ENCODE peak calls at places on chromosomes 2 and 18, in eight cellular contexts. S, R, G, C, A, F, E and Y are unnamed samples.

GRCh38 chr18:45255142-45255890 is 360.0 kb upstream of the SLC14A2 start:
- DNase-seq in S (no peak), R (no peak), G (no peak), C (peak), A (no peak), F (peak), E (no peak), Y (no peak)

GRCh38 chr2:23803965-23804542 is 122.9 kb downstream of the ATAD2B start:
- DNase-seq in S (peak), R (no peak), G (no peak), C (peak), A (peak), F (peak), E (no peak), Y (peak)

GRCh38 chr18:74316257-74317180 is 880 bp downstream of the C18orf63 start:
- DNase-seq in S (peak), R (peak), G (no peak), C (no peak), A (no peak), F (peak), E (no peak), Y (no peak)

GRCh38 chr2:167510071-167510759 is 621.9 kb downstream of the XIRP2 start:
- DNase-seq in S (no peak), R (no peak), G (no peak), C (no peak), A (no peak), F (peak), E (no peak), Y (no peak)

GRCh38 chr2:216029416-216030129 is 16.2 kb upstream of the MREG start:
- DNase-seq in S (no peak), R (no peak), G (no peak), C (no peak), A (no peak), F (no peak), E (no peak), Y (no peak)

GRCh38 chr2:46663614-46664013 is 184.2 kb downstream of the TMEM247 start:
- DNase-seq in S (no peak), R (no peak), G (no peak), C (no peak), A (no peak), F (no peak), E (no peak), Y (no peak)

GRCh38 chr2:100812573-100812972 is 7.4 kb upstream of the NPAS2 start:
- DNase-seq in S (no peak), R (no peak), G (no peak), C (no peak), A (no peak), F (no peak), E (no peak), Y (no peak)

GRCh38 chr2:216299130-216299529 is 73.2 kb downstream of the MARCHF4 start:
- DNase-seq in S (no peak), R (no peak), G (no peak), C (no peak), A (no peak), F (no peak), E (no peak), Y (no peak)

GRCh38 chr2:210584834-210585233 is 28.4 kb downstream of the CPS1 start:
- DNase-seq in S (no peak), R (no peak), G (no peak), C (no peak), A (no peak), F (peak), E (no peak), Y (no peak)

GRCh38 chr18:32280188-32280783 is 90.4 kb downstream of the MEP1B start:
- DNase-seq in S (no peak), R (no peak), G (no peak), C (no peak), A (no peak), F (no peak), E (no peak), Y (no peak)

GRCh38 chr2:172571245-172571644 is 15.4 kb downstream of the PDK1 start:
- DNase-seq in S (no peak), R (no peak), G (no peak), C (no peak), A (no peak), F (no peak), E (no peak), Y (no peak)

DNA sequence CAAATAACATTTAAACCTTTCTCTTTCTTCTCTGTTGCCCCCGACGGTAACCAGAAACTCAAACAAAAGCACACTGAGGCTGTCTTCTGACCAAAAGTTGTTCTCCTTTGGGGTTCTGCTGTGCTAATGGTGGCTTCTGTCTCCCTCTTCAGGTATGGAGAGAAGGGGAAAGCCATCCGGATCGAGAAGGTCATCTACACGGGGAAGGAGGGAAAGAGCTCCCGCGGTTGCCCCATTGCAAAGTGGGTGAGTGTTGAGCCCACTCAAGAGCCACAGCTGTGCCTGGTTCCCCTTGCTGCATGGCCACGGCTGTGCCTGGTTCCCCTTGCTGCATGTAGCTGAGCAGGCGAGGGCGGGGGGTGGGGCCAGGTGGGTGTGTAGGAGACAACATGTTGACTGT is 67.4 kb downstream of the BOLA3 start:
- DNase-seq in S (no peak), R (no peak), G (no peak), C (no peak), A (no peak), F (peak), E (no peak), Y (no peak)
- TF ChIP-seq CTCF in S (peak), R (no peak), G (no peak), C (no peak), A (peak), F (peak), E (no peak), Y (no peak)

GRCh38 chr2:64820901-64821300 is 167.2 kb upstream of the SERTAD2 start:
- DNase-seq in S (no peak), R (no peak), G (no peak), C (no peak), A (no peak), F (no peak), E (no peak), Y (no peak)
- H3K4me3 ChIP-seq in S (no peak), R (no peak), G (no peak), C (no peak), A (no peak), F (no peak), E (no peak), Y (no peak)

DNA sequence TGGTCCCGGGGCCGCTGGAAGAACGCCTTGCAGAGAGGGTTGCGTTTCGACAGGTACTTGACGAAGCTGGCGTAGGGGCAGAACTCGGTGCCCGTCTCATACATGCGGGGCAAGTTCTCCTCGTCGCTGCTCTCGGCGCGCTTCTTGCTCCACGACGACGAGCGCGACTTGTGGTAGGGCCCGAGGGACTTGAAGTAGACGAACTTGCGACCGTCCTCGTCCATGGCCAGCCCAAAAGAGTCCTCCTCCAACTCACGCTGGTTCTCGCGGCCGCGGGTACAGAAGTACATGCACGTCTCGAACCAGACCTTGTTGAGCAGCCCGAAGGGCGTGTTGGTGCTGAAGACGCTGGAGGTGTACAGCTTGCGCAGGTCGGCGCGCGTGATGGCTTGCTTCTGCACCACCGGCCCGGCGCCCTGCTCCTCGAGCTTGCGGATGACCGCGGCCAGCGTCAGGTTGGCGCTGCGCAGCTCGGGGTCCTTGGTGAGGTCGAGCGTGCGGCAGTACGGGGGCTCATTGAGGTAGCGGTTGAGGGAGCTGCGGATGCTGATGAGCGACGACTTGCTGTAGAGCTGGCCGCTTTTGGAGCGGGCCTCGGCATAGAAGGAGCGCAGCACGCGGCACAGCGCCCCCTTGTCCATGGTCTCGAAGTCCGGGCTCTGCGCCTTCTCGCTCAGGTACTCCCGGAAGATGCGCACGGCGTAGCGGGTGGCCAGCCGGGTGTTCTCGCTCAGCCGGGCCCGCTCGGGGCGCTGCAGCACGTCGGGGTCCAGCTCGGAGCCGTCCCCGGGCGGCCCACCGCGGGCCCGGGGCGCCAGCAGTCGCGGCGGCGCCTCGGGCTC is 830 bp downstream of the KCTD1 start:
- DNase-seq in S (peak), R (peak), G (peak), C (peak), A (peak), F (peak), E (peak), Y (peak)
- H3K27ac ChIP-seq in S (no peak), R (no peak), G (peak), C (peak), A (peak), F (no peak), E (peak), Y (no peak)

DNA sequence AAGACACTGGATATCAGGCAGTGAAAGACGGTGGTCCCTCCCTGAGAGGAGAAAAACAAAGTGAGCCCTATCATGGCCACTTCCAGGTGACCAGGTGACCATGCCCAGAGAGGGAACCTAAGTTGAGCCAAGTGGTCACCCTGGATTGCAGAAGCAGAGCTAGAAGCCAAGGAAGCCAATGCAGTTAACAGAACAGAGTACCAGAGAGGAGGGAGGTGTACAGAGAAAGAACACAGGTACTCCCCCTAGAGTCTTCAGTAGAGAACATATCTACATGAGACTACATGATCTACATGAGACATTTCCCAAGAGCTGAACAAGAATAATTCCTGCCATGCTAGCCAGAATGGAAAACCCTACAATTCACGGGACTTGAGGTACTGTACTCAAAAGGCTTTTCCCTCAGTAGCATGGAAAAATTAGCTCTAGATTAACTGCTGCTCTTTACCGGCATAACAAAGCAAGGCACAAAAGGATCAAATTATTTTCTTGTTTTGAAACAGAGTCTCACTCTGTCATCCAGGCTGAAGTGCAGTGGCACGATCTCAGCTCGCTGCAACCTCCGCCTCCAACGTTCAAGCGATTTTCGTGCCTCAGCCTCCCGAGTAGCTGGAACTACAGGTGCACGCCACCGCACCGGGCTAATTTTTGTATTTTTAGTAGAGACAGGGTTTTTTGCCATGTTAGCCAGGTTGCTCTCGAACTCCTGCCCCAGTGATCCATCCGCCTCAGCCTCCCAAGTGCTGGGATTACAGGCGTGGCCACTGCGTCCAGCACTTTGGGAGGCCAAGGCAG is 23.5 kb downstream of the ROCK2 start:
- DNase-seq in S (no peak), R (peak), G (no peak), C (peak), A (no peak), F (no peak), E (no peak), Y (no peak)
- TF ChIP-seq CTCF in S (no peak), R (no peak), G (no peak), C (no peak), A (peak), F (no peak), E (no peak), Y (no peak)

DNA sequence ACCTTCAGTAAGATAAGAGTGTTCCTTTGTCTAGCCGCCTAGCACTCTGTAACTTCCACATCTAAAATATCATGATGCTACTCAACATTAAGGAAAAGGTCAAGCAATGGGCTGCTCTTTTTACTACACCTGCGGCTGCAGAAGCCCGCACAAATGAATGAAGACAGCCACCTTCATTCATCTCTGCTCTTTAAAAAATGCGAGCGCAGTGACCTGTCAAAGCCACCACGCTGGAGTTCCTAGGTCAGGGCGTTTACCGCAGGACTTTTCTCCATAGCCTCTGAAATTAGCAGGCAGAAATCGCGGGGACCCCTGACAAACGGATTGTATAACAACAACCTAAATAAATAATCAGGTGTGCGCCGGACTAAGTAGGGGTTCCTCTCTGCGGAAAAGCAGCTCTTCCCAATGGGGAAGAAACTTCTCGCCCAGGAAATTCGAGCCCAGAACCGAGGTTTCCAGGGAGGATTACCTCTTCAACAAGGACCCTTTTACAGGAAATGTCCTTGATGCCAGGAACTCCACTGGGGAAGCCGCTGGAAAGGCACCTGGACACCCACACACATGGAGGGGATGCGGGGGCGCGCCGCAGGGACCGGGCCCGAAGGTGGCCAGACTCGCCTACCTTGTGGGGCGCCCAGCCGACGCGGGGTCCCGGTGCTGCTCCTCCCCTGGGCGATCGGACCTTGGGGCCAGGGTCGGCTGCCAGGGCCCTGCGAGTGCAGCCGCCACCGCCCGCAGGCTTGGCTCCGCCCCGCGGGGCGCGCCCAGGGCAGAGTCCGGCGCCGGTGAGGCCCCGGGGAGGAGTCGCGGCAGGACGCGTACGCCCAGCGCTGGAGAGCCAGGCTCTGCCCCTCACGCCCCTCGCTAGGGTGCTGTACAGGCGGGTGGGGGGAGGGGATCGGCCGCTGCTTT is at the start of gene CCDC68:
- DNase-seq in S (peak), R (peak), G (no peak), C (no peak), A (no peak), F (peak), E (peak), Y (peak)
- H3K4me3 ChIP-seq in S (peak), R (peak), G (peak), C (peak), A (no peak), F (peak), E (peak), Y (peak)

GRCh38 chr18:48959551-48959920 is 8.8 kb upstream of the SMAD7 start:
- DNase-seq in S (no peak), R (no peak), G (no peak), C (no peak), A (no peak), F (no peak), E (no peak), Y (no peak)
- H3K27ac ChIP-seq in S (no peak), R (no peak), G (peak), C (no peak), A (no peak), F (no peak), E (no peak), Y (no peak)

GRCh38 chr2:219001100-219001576 is 7.9 kb upstream of the CRYBA2 start:
- DNase-seq in S (no peak), R (no peak), G (no peak), C (no peak), A (no peak), F (no peak), E (no peak), Y (no peak)

GRCh38 chr2:219003979-219004378 is 10.8 kb upstream of the CRYBA2 start:
- DNase-seq in S (no peak), R (no peak), G (no peak), C (no peak), A (no peak), F (no peak), E (no peak), Y (no peak)

GRCh38 chr2:219003267-219003634 is 10.0 kb upstream of the CRYBA2 start:
- DNase-seq in S (no peak), R (no peak), G (no peak), C (no peak), A (no peak), F (no peak), E (no peak), Y (no peak)

GRCh38 chr2:219001577-219002394 is 8.6 kb upstream of the CRYBA2 start:
- DNase-seq in S (no peak), R (peak), G (no peak), C (no peak), A (no peak), F (no peak), E (peak), Y (peak)

DNA sequence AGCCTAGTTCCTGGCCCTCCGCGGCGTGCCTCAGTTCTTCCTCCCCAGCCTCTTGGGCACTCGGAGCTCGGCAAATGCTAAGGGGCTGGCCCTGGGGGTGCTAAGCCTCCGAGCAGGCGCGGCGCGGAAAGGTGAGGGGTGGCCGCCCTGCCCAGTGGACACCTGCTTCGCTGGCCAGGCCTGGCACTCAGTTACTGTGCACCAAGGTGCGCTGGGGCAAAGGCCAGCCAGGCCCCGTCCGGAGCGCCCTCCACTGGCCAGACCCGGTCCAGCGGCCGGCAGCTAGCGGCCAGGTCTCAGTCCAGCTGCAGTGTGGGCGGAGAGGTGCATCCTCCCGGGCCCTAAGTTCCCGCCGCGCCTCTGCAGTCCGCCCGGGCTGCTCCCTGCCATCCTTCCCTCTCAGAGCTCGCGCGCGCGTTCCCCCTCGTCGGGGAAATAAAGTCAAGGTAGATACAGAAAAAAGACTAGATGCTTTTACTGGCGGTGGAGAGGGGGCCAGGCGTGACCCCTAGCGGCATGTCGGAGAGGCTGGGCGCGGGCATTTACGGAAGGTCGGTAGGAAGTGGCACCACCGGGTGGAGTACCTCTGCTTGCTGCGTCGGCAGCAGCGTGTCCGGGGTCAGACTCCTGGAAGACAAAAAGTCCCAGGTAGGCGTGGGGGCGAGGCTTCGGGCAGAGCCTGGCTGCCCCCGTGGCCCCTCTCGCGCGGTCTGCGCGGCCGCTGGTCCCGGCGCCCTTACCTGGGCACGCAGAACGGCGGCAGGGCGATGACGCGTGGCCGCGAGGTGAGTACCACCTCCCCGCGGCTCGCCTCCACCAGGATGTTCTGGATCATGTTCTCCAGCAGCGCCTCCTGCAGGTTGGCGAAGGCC is 9.4 kb upstream of the CRYBA2 start:
- DNase-seq in S (peak), R (peak), G (no peak), C (no peak), A (no peak), F (peak), E (peak), Y (peak)
- TF ChIP-seq CTCF in S (peak), R (peak), G (no peak), C (no peak), A (no peak), F (peak), E (no peak), Y (peak)